ENCODE peak calls at places on chromosomes 16 and 17, in eight cellular contexts. Z is HCT116, D is fibroblast of the aortic adventitia, Q is cardiac fibroblast, P is progenitor cell of endocrine pancreas, J is breast epithelium, Y is body of pancreas, N is type B pancreatic cell. W is an unnamed sample.

GRCh38 chr16:79172306-79172705 is 428.2 kb downstream of the MAF start:
- DNase-seq in Q (no peak), D (no peak), P (no peak), N (no peak), J (no peak), Z (no peak), Y (no peak), W (no peak)

GRCh38 chr16:65318138-65318537 is 196.3 kb upstream of the CDH11 start:
- DNase-seq in N (no peak), Z (no peak), D (no peak), P (no peak), Y (no peak), J (no peak), Q (no peak), W (no peak)

GRCh38 chr16:13995194-13995593 is 75.2 kb downstream of the ERCC4 start:
- DNase-seq in J (no peak), P (no peak), Y (no peak), Z (no peak), N (no peak), Q (no peak), D (no peak), W (no peak)

GRCh38 chr16:69083306-69083941 is 22.0 kb upstream of the HAS3 start:
- DNase-seq in J (no peak), Q (no peak), P (no peak), N (no peak), Y (no peak), D (no peak), Z (no peak), W (no peak)

GRCh38 chr16:19555186-19555937 is at the start of gene VPS35L:
- DNase-seq in Y (peak; percentile 98), Z (peak; percentile 91), N (peak; percentile 99), Q (peak; percentile 99), P (peak; percentile 98), J (peak; percentile 95), D (peak; percentile 99), W (peak; percentile 94)

GRCh38 chr16:20624205-20624604 is 48.0 kb upstream of the ACSM2B start:
- DNase-seq in P (no peak), D (no peak), N (no peak), Z (no peak), Y (no peak), J (no peak), Q (no peak), W (no peak)

GRCh38 chr17:43983515-43984411 is 20.7 kb upstream of the NAGS start:
- DNase-seq in J (no peak), N (no peak), Z (no peak), Q (no peak), P (peak; percentile 55), Y (peak; percentile 20), D (no peak), W (no peak)

GRCh38 chr17:79769596-79770520 is 8.1 kb upstream of the CBX2 start:
- DNase-seq in J (no peak), P (no peak), Z (no peak), D (no peak), Y (no peak), Q (no peak), N (no peak), W (no peak)

GRCh38 chr16:15660203-15660601 is 10.2 kb downstream of the NDE1 start:
- DNase-seq in Y (no peak), J (no peak), N (no peak), P (no peak), Q (no peak), Z (no peak), D (no peak), W (no peak)

GRCh38 chr16:86598607-86599318 is 20.4 kb downstream of the FOXL1 start:
- DNase-seq in Q (no peak), Y (no peak), Z (no peak), D (peak; percentile 56), J (no peak), P (no peak), N (peak; percentile 55), W (no peak)

GRCh38 chr17:74016504-74016903 is 187.0 kb upstream of the RPL38 start:
- DNase-seq in Y (no peak), D (no peak), P (no peak), J (no peak), Q (no peak), N (no peak), Z (no peak), W (no peak)

DNA sequence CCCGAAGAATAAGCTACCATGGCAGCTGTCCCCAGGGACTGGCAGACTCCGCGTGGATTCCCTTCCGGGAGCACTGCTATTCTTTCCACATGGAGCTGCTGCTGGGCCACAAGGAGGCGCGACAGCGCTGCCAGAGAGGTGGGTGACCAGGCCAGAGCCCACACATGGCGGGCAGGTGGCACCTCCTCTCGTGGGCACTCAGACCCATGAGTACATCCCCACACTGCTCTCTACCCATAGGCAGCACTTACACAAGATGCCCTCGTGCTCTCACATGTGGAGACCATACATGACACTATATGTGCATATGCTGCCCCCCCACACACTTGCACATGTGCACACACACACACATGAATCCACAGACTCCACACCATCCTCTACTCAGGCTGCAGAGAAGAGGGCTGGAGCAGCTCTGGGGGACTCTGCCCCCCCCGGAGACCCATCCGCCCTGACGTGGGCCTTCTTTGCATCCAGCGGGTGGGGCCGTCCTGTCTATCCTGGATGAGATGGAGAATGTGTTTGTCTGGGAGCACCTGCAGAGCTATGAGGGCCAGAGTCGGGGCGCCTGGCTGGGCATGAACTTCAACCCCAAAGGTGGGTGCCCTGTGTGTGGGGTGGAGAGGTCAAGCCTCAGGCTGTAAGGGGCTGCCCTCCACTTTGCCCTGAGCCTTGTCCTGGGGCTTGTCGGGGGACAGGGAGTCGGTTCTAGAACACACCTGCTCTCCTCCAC is 62.9 kb downstream of the MRC2 start:
- DNase-seq in D (no peak), Z (no peak), Y (no peak), Q (no peak), N (no peak), J (no peak), P (no peak), W (no peak)
- TF ChIP-seq CTCF in D (no peak), Z (peak; percentile 42), Y (no peak), Q (no peak), N (no peak), J (no peak), P (no peak), W (no peak)

GRCh38 chr16:67664258-67664657 is 2.3 kb downstream of the ENKD1 start:
- DNase-seq in Q (no peak), J (no peak), D (no peak), N (no peak), P (no peak), Y (peak; percentile 87), Z (no peak), W (no peak)

GRCh38 chr16:67662653-67663010 is 1.9 kb downstream of the PARD6A start:
- DNase-seq in Z (no peak), J (no peak), P (no peak), Y (no peak), Q (no peak), N (no peak), D (no peak), W (no peak)

GRCh38 chr16:67661864-67662652 is 1.3 kb downstream of the PARD6A start:
- DNase-seq in Z (no peak), P (no peak), Y (no peak), Q (no peak), J (no peak), N (no peak), D (no peak), W (no peak)

GRCh38 chr16:67663877-67664222 is 2.7 kb downstream of the ENKD1 start:
- DNase-seq in J (no peak), P (no peak), N (no peak), Z (no peak), Y (no peak), Q (no peak), D (no peak), W (no peak)

DNA sequence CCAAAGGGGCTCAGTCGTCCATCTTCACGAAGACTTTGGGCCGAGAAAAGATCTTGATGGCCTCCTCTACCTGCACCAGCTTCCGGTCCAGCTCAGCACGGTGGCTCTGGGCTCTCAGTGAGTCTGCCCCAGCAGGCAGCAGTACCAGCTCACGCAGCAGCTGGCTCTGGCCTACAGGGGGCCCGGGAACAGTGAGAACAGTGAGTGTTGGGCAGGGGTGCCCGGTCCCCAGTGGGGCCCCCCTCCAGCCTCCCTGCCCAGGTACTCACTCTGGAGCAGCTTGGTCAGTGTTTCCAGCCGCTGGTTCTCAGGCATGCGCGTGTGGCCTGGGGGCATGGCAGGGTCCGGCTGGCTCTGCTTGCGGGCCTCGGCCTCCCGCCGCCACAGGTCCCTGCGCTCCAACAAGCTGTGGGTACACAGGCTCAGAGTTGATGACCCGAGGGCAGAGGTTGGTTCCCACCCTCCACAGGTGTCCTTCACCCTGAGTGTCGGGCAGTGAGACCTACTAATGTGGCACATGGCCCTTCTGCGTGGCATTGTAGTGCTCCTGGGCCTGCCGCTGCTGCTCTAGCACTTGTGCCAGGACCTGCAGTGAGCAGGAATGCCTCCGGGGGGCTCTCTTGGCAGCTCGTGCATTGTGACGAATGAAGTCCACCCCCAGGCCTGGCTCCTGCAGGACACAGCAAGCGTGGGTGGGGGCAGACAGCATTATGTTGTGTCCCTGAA is 2.6 kb downstream of the PARD6A start:
- DNase-seq in P (no peak), J (no peak), Q (no peak), Y (peak; percentile 43), Z (peak; percentile 15), D (no peak), N (no peak), W (no peak)
- TF ChIP-seq CTCF in P (peak; percentile 16), J (no peak), Q (peak; percentile 37), Y (peak; percentile 4), Z (peak; percentile 51), D (peak; percentile 3), N (peak; percentile 50), W (peak; percentile 27)

GRCh38 chr16:67720236-67720635 is 1.1 kb upstream of the GFOD2 start:
- DNase-seq in J (no peak), N (no peak), D (no peak), Q (no peak), Z (no peak), Y (no peak), P (no peak), W (no peak)
- TF ChIP-seq CTCF in J (no peak), N (no peak), D (no peak), Q (no peak), Z (no peak), Y (no peak), P (no peak), W (no peak)

GRCh38 chr16:49755716-49756115 is 100.2 kb downstream of the ZNF423 start:
- DNase-seq in Q (no peak), D (no peak), J (no peak), N (no peak), Y (no peak), Z (no peak), P (no peak), W (no peak)

GRCh38 chr16:49757744-49758069 is 98.2 kb downstream of the ZNF423 start:
- DNase-seq in J (no peak), Z (no peak), P (no peak), Y (no peak), N (no peak), Q (no peak), D (no peak), W (no peak)

GRCh38 chr16:49756971-49757743 is 98.8 kb downstream of the ZNF423 start:
- DNase-seq in Q (peak; percentile 72), Z (no peak), D (peak; percentile 31), Y (no peak), J (no peak), N (no peak), P (no peak), W (no peak)

GRCh38 chr16:49754495-49755290 is 101.2 kb downstream of the ZNF423 start:
- DNase-seq in Y (no peak), P (no peak), D (peak; percentile 52), J (no peak), Q (peak; percentile 63), Z (no peak), N (no peak), W (no peak)

DNA sequence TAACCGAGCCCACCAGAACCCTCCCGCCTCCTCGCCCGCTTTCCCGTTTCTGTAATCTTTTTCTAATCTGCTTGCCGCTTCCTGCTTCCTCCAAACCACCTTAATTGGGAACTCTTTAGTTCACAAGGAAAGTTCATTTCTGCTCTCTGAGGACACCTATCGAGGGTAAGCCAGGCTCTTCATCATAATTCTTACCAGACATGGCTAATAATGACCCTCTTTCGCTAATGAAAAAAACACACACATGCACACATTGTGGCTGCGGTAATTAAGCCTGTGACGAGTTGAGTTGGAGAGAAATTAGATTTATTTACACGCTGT is 100.7 kb downstream of the ZNF423 start:
- DNase-seq in J (no peak), Y (no peak), N (no peak), Q (peak; percentile 66), P (no peak), Z (peak; percentile 10), D (peak; percentile 71), W (peak; percentile 18)
- TF ChIP-seq CTCF in J (no peak), Y (peak; percentile 21), N (peak; percentile 60), Q (peak; percentile 61), P (peak; percentile 42), Z (peak; percentile 29), D (peak; percentile 78), W (peak; percentile 58)

W was measured in AG09309.